ENCODE peak calls at places on chromosomes 13 and 19, in six cellular contexts. G is SK-N-SH, M is cardiac fibroblast, Q is fibroblast of pulmonary artery, C is stomach, X is mammary epithelial cell. L is an unnamed sample.
A peak's percentile ranks its signal among the peaks of the same experiment; 100 is the strongest.

GRCh38 chr19:3801412-3802096 is 15.4 kb upstream of the MATK start:
- DNase-seq in Q (no peak), C (peak; percentile 44), X (peak; percentile 24), G (peak; percentile 85), M (no peak), L (peak; percentile 53)

GRCh38 chr19:12752056-12752781 is 628 bp downstream of the BEST2 start:
- DNase-seq in M (no peak), X (no peak), C (no peak), G (peak; percentile 42), Q (no peak), L (no peak)

GRCh38 chr13:66926851-66927524 is 303.1 kb downstream of the PCDH9 start:
- DNase-seq in M (peak; percentile 48), X (peak; percentile 87), G (no peak), Q (no peak), C (no peak), L (no peak)

GRCh38 chr13:112246731-112247470 is 129.3 kb upstream of the SPACA7 start:
- DNase-seq in C (no peak), X (no peak), M (no peak), Q (no peak), G (no peak), L (no peak)

GRCh38 chr13:28493740-28494536 is 990 bp downstream of the FLT1 start:
- DNase-seq in M (peak; percentile 22), C (no peak), X (no peak), G (peak; percentile 28), Q (no peak), L (no peak)

GRCh38 chr13:96636310-96636709 is 358.0 kb downstream of the OXGR1 start:
- DNase-seq in Q (no peak), M (peak; percentile 50), G (no peak), C (no peak), X (no peak), L (no peak)

GRCh38 chr19:13053761-13054604 is 48.7 kb downstream of the LYL1 start:
- DNase-seq in C (peak; percentile 89), Q (peak; percentile 99), M (peak; percentile 95), X (peak; percentile 89), G (peak; percentile 73), L (peak; percentile 90)

GRCh38 chr19:50944795-50945194 is 8.0 kb downstream of the KLK5 start:
- DNase-seq in C (no peak), Q (no peak), X (no peak), M (no peak), G (no peak), L (no peak)

GRCh38 chr13:47908200-47908902 is 92.7 kb downstream of the SUCLA2 start:
- DNase-seq in Q (peak; percentile 31), C (no peak), G (no peak), M (peak; percentile 33), X (peak; percentile 84), L (no peak)

GRCh38 chr19:39167461-39168257 is 29.1 kb upstream of the NCCRP1 start:
- DNase-seq in M (no peak), G (no peak), Q (no peak), C (peak; percentile 87), X (peak; percentile 77), L (peak; percentile 73)

GRCh38 chr13:35963982-35964665 is 167.1 kb downstream of the DCLK1 start:
- DNase-seq in G (no peak), M (no peak), Q (no peak), X (no peak), C (no peak), L (no peak)

GRCh38 chr13:38688674-38689073 is 1.8 kb downstream of the FREM2 start:
- DNase-seq in G (no peak), C (no peak), Q (no peak), X (no peak), M (no peak), L (no peak)

GRCh38 chr19:4730740-4731171 is 7.1 kb upstream of the DPP9 start:
- DNase-seq in C (no peak), M (peak; percentile 35), X (no peak), G (peak; percentile 66), Q (no peak), L (no peak)

GRCh38 chr19:4633140-4633967 is 6.0 kb upstream of the TNFAIP8L1 start:
- DNase-seq in C (peak; percentile 67), Q (peak; percentile 84), G (peak; percentile 73), X (peak; percentile 84), M (peak; percentile 90), L (no peak)

GRCh38 chr13:76213423-76213904 is 577.3 kb downstream of the LMO7 start:
- DNase-seq in C (no peak), Q (no peak), M (no peak), X (no peak), G (no peak), L (no peak)

GRCh38 chr19:45070214-45070613 is 6.1 kb downstream of the ZNF296 start:
- DNase-seq in X (no peak), M (no peak), G (no peak), C (no peak), Q (no peak), L (no peak)

GRCh38 chr19:28341810-28342350 is 871.1 kb downstream of the UQCRFS1 start:
- DNase-seq in Q (no peak), M (no peak), X (no peak), C (no peak), G (no peak), L (no peak)

GRCh38 chr19:13260883-13261653 is 110.9 kb downstream of the IER2 start:
- DNase-seq in Q (peak; percentile 68), C (peak; percentile 33), G (no peak), X (peak; percentile 94), M (peak; percentile 93), L (no peak)

GRCh38 chr13:40069173-40070044 is 413.9 kb downstream of the COG6 start:
- DNase-seq in X (peak; percentile 51), G (peak; percentile 64), M (peak; percentile 82), Q (peak; percentile 88), C (peak; percentile 80), L (peak; percentile 66)

GRCh38 chr13:26446751-26447150 is 110.7 kb upstream of the WASF3 start:
- DNase-seq in C (no peak), G (no peak), X (no peak), Q (no peak), M (peak; percentile 34), L (no peak)

GRCh38 chr19:939439-939838 is 13.6 kb downstream of the ARID3A start:
- DNase-seq in X (no peak), G (no peak), C (no peak), M (no peak), Q (no peak), L (no peak)

GRCh38 chr19:939922-940321 is 14.1 kb downstream of the ARID3A start:
- DNase-seq in M (no peak), Q (no peak), G (no peak), X (no peak), C (no peak), L (no peak)

GRCh38 chr19:941292-942132 is 15.7 kb downstream of the ARID3A start:
- DNase-seq in X (no peak), Q (no peak), M (no peak), G (no peak), C (no peak), L (no peak)

GRCh38 chr19:942133-942645 is 16.4 kb downstream of the ARID3A start:
- DNase-seq in X (no peak), G (no peak), C (no peak), M (no peak), Q (no peak), L (no peak)

DNA sequence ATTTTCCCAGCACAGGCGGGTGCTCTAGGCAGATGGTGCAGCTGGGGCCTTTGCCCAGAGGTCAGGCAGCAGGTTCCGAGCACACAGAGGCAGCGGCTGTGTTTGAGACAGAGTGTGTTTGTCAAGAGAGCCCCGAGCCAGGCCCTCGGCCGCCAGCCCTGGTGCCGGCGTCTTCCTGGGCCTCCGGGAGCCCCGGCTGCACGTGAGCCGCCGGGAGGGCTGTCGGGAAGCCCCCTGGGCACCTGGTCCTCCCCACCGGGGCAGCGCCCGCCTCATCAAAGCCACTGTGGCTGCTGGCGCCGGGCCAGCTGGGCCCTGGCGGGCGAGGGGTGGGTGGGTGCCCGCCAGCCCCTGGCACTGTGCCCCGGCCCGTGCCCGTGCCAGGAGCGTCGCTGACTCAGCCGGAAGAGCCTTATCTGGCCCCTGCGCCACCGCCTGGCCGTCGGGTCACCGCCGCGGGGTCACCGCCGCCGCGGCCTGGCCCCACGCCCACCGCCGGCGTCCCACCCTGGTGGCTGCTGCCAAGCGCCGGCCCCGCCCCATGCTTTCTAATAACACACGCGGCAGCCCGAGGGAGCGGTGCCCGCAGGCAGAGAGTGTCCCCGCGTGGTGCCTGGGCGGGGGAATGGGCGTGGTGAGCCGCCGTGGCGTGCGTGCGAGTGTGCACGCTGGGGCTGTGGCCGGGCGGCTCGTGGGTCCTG is 14.9 kb downstream of the ARID3A start:
- DNase-seq in M (no peak), G (peak; percentile 93), X (peak; percentile 59), C (peak; percentile 92), Q (no peak), L (peak; percentile 54)
- H3K4me3 ChIP-seq in M (no peak overlapping the region), G (peak overlapping the region; percentile 27), X (peak overlapping the region; percentile 28), C (peak overlapping the region; percentile 45), Q (no peak overlapping the region), L (peak overlapping the region; percentile 27)

DNA sequence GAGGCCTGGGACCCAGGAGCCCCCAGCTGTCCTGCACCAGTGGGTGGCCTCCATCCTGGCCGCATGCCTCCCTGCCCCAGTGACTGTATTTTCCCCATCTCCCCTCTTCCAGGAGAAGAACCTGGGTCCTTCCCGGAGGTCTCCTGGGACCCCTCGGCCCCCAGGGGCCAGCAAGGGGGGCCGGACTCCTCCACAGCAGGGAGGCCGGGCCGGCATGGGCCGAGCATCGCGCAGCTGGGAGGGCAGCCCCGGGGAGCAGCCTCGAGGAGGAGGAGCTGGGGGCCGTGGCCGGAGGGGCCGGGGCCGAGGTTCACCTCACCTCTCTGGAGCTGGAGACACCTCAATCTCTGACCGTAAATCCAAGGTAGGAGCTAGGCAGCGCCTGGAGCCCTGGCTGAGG is 4.2 kb downstream of the CCDC9 start:
- DNase-seq in G (no peak), C (no peak), X (no peak), Q (no peak), M (no peak), L (no peak)
- H3K4me3 ChIP-seq in G (no peak overlapping the region), C (no peak overlapping the region), X (no peak overlapping the region), Q (no peak overlapping the region), M (no peak overlapping the region), L (no peak overlapping the region)

DNA sequence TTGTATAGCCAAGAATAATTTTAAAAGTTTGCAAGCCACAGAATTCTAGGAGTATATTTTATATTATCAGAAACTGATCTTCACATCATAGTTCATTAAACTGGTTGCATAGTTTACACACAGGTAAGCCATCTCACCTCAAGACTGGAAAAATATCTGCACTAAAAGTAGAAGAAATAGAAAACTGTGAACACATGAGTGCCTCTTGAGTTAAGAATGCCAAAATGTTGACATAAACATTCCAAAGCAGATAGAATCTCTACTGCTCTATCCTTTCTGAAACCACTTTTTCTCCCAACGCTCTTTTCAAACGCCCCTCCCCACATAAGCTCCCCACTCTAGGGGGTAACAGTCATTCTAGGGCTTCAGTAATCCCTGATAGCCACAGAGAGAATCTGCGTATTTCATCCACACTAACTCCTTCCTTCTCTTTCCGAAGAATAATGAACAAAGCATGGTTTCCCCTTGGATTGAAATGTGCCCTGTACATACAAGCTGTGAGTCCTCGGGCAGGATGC is 201.5 kb downstream of the IRS2 start:
- DNase-seq in M (no peak), G (no peak), Q (no peak), X (no peak), C (no peak), L (no peak)
- H3K4me3 ChIP-seq in M (no peak overlapping the region), G (no peak overlapping the region), Q (no peak overlapping the region), X (no peak overlapping the region), C (no peak overlapping the region), L (no peak overlapping the region)

DNA sequence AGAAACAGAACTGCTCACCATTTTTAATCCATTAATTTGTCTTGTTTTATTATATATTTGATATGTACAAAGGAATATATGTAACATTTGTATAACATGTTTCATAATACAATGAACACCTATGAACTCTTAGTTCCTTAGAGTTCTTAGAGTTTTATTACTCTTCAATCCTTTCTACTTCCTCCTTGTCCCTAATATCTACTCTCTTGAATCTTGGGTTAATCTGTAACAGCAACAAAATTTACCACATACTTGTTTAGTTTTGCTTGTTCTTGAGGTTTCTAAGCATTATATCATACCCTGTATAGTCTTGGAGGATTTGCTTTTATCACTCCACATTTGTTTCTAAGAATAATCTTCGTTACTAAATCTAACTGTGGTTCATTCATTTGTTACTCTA is 151.4 kb downstream of the PDS5B start:
- DNase-seq in C (no peak), Q (no peak), G (no peak), M (peak; percentile 18), X (no peak), L (no peak)
- H3K4me3 ChIP-seq in C (peak overlapping the region; percentile 17), Q (peak overlapping the region; percentile 44), G (no peak overlapping the region), M (peak overlapping the region; percentile 27), X (no peak overlapping the region), L (peak overlapping the region; percentile 28)